ENCODE peak calls at places on chromosome 11, in five cellular contexts. One of them, this sample, is unnamed. For H3K4me1 and H3K9me3, the result is how much of the 10 kb centered on the place peaks cover.

GRCh38 chr11:41522391-41522790 is 62.9 kb upstream of the LRRC4C start:
- DNase-seq in HCT116: no peak
- DNase-seq in neuronal stem cell: no peak
- DNase-seq in mammary epithelial cell: peak
- DNase-seq in colonic mucosa: no peak
- DNase-seq in this sample: no peak

GRCh38 chr11:5600374-5600851 is 4.0 kb downstream of the TRIM6 start:
- DNase-seq in HCT116: peak
- DNase-seq in neuronal stem cell: peak
- DNase-seq in mammary epithelial cell: no peak
- DNase-seq in colonic mucosa: peak
- DNase-seq in this sample: peak

GRCh38 chr11:67014343-67014742 is 8.6 kb upstream of the SYT12 start:
- DNase-seq in HCT116: no peak
- DNase-seq in neuronal stem cell: no peak
- DNase-seq in mammary epithelial cell: no peak
- DNase-seq in colonic mucosa: no peak
- DNase-seq in this sample: no peak

GRCh38 chr11:117808768-117809167 is 11.8 kb upstream of the DSCAML1 start:
- DNase-seq in HCT116: no peak
- DNase-seq in neuronal stem cell: no peak
- DNase-seq in mammary epithelial cell: peak
- DNase-seq in colonic mucosa: no peak
- DNase-seq in this sample: no peak

GRCh38 chr11:84887055-84887629 is 740.0 kb downstream of the DLG2 start:
- DNase-seq in HCT116: no peak
- DNase-seq in neuronal stem cell: no peak
- DNase-seq in mammary epithelial cell: no peak
- DNase-seq in colonic mucosa: no peak
- DNase-seq in this sample: peak

GRCh38 chr11:70504246-70505020 is 106.1 kb downstream of the CTTN start:
- DNase-seq in HCT116: no peak
- DNase-seq in neuronal stem cell: no peak
- DNase-seq in mammary epithelial cell: no peak
- DNase-seq in colonic mucosa: no peak
- DNase-seq in this sample: no peak

GRCh38 chr11:67010296-67010905 is 12.5 kb upstream of the SYT12 start:
- DNase-seq in HCT116: no peak
- DNase-seq in neuronal stem cell: no peak
- DNase-seq in mammary epithelial cell: no peak
- DNase-seq in colonic mucosa: no peak
- DNase-seq in this sample: no peak

GRCh38 chr11:71914127-71914526 is 14.3 kb downstream of the XNDC1N start:
- DNase-seq in HCT116: no peak
- DNase-seq in neuronal stem cell: no peak
- DNase-seq in mammary epithelial cell: no peak
- DNase-seq in colonic mucosa: no peak
- DNase-seq in this sample: no peak

GRCh38 chr11:10651579-10652361 is 41.8 kb downstream of the IRAG1 start:
- DNase-seq in HCT116: peak
- DNase-seq in neuronal stem cell: no peak
- DNase-seq in mammary epithelial cell: no peak
- DNase-seq in colonic mucosa: no peak
- DNase-seq in this sample: peak

GRCh38 chr11:75516140-75516539 is 9.6 kb downstream of the GDPD5 start:
- DNase-seq in HCT116: no peak
- DNase-seq in neuronal stem cell: no peak
- DNase-seq in mammary epithelial cell: no peak
- DNase-seq in colonic mucosa: no peak
- DNase-seq in this sample: no peak
- H3K4me1 ChIP-seq in HCT116: under half
- H3K4me1 ChIP-seq in neuronal stem cell: under half
- H3K4me1 ChIP-seq in mammary epithelial cell: under half
- H3K4me1 ChIP-seq in colonic mucosa: under half
- H3K4me1 ChIP-seq in this sample: under half

GRCh38 chr11:48207881-48208280 is 8.7 kb upstream of the OR4B1 start:
- DNase-seq in HCT116: no peak
- DNase-seq in neuronal stem cell: no peak
- DNase-seq in mammary epithelial cell: no peak
- DNase-seq in colonic mucosa: no peak
- DNase-seq in this sample: no peak
- H3K9me3 ChIP-seq in HCT116: under half
- H3K9me3 ChIP-seq in neuronal stem cell: under half
- H3K9me3 ChIP-seq in mammary epithelial cell: under half
- H3K9me3 ChIP-seq in colonic mucosa: under half
- H3K9me3 ChIP-seq in this sample: under half

DNA sequence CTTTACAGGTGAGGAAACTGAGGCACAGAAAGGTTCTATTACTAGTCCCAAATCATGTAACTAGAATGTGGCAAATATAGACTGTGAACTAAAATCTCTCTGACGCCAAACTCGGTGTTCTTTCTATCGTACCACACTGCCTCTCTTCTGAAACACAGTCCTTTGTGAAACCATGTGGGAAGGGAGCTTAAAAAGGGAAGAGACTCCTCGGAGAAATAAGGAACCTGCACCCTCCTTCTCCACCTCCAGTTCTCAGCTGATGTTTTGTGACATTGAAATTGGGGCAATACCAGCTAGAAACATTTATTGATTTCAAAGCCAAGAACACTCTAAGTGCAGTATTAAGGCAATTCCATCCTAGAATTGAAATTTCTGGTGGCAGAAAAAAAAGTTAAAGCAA is 76.4 kb upstream of the DRD2 start:
- DNase-seq in HCT116: no peak
- DNase-seq in neuronal stem cell: no peak
- DNase-seq in mammary epithelial cell: no peak
- DNase-seq in colonic mucosa: no peak
- DNase-seq in this sample: no peak
- H3K9ac ChIP-seq in HCT116: no peak
- H3K9ac ChIP-seq in neuronal stem cell: no peak
- H3K9ac ChIP-seq in mammary epithelial cell: no peak
- H3K9ac ChIP-seq in colonic mucosa: no peak
- H3K9ac ChIP-seq in this sample: no peak

GRCh38 chr11:96318399-96318798 is 24.6 kb downstream of the MAML2 start:
- DNase-seq in HCT116: no peak
- DNase-seq in neuronal stem cell: no peak
- DNase-seq in mammary epithelial cell: no peak
- DNase-seq in colonic mucosa: no peak
- DNase-seq in this sample: no peak
- H3K4me1 ChIP-seq in HCT116: under half
- H3K4me1 ChIP-seq in neuronal stem cell: under half
- H3K4me1 ChIP-seq in mammary epithelial cell: half or more
- H3K4me1 ChIP-seq in colonic mucosa: under half
- H3K4me1 ChIP-seq in this sample: under half

DNA sequence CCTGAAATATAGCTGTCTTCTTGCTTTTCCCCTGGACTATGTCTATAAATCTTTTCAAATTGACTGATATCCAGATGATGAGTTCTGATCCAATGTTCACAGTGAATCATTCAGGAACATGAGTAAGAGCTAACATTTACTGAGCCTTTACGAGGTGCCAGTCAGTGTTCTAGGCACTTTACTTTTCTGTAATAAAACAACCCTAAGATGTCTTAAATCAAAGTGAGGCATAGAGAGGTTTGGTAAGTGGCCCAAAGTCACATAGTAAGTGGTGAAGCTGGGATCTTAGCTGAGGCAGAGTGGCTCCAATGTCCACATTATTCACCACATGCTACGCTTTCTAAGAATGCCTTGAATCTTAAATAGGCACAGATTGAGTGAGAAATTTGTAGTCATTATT is 79.9 kb upstream of the OR4C15 start:
- DNase-seq in HCT116: no peak
- DNase-seq in neuronal stem cell: no peak
- DNase-seq in mammary epithelial cell: no peak
- DNase-seq in colonic mucosa: no peak
- DNase-seq in this sample: no peak
- H3K9me3 ChIP-seq in HCT116: under half
- H3K9me3 ChIP-seq in neuronal stem cell: under half
- H3K9me3 ChIP-seq in mammary epithelial cell: under half
- H3K9me3 ChIP-seq in colonic mucosa: under half
- H3K9me3 ChIP-seq in this sample: under half

GRCh38 chr11:14414470-14415461 is 55.8 kb upstream of the RRAS2 start:
- DNase-seq in HCT116: no peak
- DNase-seq in neuronal stem cell: no peak
- DNase-seq in mammary epithelial cell: no peak
- DNase-seq in colonic mucosa: no peak
- DNase-seq in this sample: no peak
- H3K9ac ChIP-seq in HCT116: no peak
- H3K9ac ChIP-seq in neuronal stem cell: no peak
- H3K9ac ChIP-seq in mammary epithelial cell: no peak
- H3K9ac ChIP-seq in colonic mucosa: no peak
- H3K9ac ChIP-seq in this sample: no peak

DNA sequence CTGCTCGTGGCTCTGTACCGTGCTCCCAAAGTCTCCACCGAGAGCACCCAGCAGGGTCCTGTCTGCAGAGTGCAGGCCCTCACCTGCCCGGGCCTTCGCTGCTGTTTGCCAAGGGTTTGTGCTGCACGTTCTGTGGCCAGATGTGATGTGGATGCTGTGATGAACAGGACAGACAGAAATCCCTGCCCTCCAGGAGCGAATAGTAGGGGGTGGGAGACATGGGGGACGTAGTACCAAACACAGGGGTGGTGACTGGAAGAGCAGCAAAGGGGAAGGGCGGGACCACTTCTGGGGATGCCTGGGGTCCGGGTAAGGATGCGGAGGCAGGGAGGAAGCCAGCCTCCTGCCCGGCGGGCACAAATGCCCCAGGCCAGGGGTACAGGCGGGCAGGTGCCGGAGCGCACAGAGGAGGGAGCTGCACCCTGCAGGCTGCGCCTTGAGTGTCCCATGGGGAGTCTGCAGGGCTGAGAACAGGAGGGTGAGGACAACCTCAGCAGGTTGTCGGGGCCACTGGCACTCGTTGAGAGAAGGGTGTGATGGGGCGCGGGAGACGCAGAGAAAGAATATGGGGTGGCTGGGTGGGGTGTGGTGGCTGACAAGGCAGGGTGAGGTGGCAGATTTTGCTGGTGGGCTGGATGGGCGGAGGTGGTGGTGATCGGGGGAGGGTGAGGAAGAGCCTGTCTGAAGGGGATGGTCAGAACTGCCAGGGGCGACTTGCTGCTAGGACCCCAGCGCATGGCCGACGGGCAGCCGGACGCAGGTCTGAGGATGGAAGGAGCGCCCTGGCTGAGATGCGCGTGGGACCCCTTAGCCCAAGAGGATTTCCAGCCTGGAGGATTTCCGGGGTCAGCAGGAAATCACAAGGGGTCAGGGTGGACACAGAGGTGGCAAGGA is 16.3 kb upstream of the CTSD start:
- DNase-seq in HCT116: no peak
- DNase-seq in neuronal stem cell: no peak
- DNase-seq in mammary epithelial cell: no peak
- DNase-seq in colonic mucosa: no peak
- DNase-seq in this sample: no peak
- H3K4me1 ChIP-seq in HCT116: under half
- H3K4me1 ChIP-seq in neuronal stem cell: under half
- H3K4me1 ChIP-seq in mammary epithelial cell: under half
- H3K4me1 ChIP-seq in colonic mucosa: under half
- H3K4me1 ChIP-seq in this sample: under half

DNA sequence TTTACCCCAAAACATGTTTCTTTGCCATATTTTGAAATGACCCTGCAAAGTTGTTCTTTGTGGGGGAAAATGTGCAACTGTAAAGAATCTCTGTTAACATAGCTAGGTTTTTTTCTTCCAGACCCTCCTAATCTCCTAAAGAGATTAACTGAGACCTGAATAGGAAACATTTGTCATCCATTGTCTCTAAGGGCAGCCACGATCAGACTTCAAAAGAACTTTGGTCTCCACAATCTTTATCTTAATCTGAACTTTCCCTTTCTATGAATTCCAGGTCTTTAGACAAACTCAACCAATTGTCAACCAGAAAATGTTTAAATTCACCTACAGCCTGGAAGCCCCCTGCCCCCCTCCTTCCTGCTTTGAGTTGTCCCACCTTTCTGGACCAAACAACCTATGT is 4.6 kb upstream of the LGALS12 start:
- DNase-seq in HCT116: no peak
- DNase-seq in neuronal stem cell: no peak
- DNase-seq in mammary epithelial cell: no peak
- DNase-seq in colonic mucosa: no peak
- DNase-seq in this sample: no peak
- H3K9me3 ChIP-seq in HCT116: under half
- H3K9me3 ChIP-seq in neuronal stem cell: under half
- H3K9me3 ChIP-seq in mammary epithelial cell: under half
- H3K9me3 ChIP-seq in colonic mucosa: under half
- H3K9me3 ChIP-seq in this sample: under half

DNA sequence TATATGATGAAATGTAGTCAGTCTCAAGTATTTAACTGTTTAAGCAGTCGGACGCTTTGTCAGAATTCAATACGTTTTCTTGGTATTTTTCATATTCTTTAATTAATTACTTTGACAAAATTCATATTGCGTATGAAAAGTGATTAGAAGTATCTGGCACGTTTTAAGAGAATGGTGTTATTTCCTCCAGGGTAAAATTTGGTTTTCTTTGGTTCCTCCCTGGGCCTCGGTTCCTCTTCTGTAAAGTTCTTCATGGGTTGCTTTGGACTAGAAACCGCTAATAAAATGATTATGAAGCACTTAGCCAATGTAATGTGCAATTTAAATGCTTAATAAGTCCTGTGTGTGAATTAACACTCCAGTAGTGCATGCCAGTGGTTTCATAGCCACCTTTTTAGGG is 1.5 kb downstream of the CBL start:
- DNase-seq in HCT116: no peak
- DNase-seq in neuronal stem cell: no peak
- DNase-seq in mammary epithelial cell: no peak
- DNase-seq in colonic mucosa: no peak
- DNase-seq in this sample: no peak
- H3K9ac ChIP-seq in HCT116: no peak
- H3K9ac ChIP-seq in neuronal stem cell: no peak
- H3K9ac ChIP-seq in mammary epithelial cell: peak
- H3K9ac ChIP-seq in colonic mucosa: no peak
- H3K9ac ChIP-seq in this sample: no peak

GRCh38 chr11:111363985-111364384 is 15.1 kb downstream of the POU2AF1 start:
- DNase-seq in HCT116: no peak
- DNase-seq in neuronal stem cell: no peak
- DNase-seq in mammary epithelial cell: no peak
- DNase-seq in colonic mucosa: no peak
- DNase-seq in this sample: no peak
- H3K4me1 ChIP-seq in HCT116: under half
- H3K4me1 ChIP-seq in neuronal stem cell: under half
- H3K4me1 ChIP-seq in mammary epithelial cell: under half
- H3K4me1 ChIP-seq in colonic mucosa: under half
- H3K4me1 ChIP-seq in this sample: half or more